ENCODE peak calls at places on chromosomes 5 and 9, in four cellular contexts. D, Q, A and P are unnamed samples.

GRCh38 chr5:95720094-95720793 is 10.9 kb upstream of the RHOBTB3 start:
- DNase-seq in D (no peak), Q (no peak), A (no peak), P (peak)

GRCh38 chr9:37608250-37608649 is 15.9 kb upstream of the TOMM5 start:
- DNase-seq in D (no peak), Q (no peak), A (no peak), P (no peak)

GRCh38 chr5:106076655-106077054 is 1594.1 kb downstream of the EFNA5 start:
- DNase-seq in D (no peak), Q (no peak), A (no peak), P (no peak)

GRCh38 chr9:111399211-111399739 is 69.3 kb upstream of the OR2K2 start:
- DNase-seq in D (no peak), Q (no peak), A (no peak), P (no peak)

GRCh38 chr5:159850192-159850573 is 66.1 kb upstream of the ADRA1B start:
- DNase-seq in D (no peak), Q (no peak), A (peak), P (peak)

GRCh38 chr5:122192883-122193496 is 63.6 kb downstream of the ZNF474 start:
- DNase-seq in D (no peak), Q (peak), A (peak), P (peak)

GRCh38 chr9:96852676-96853075 is 1.6 kb downstream of the ZNF782 start:
- DNase-seq in D (no peak), Q (no peak), A (peak), P (no peak)

GRCh38 chr9:27870404-27870803 is 297.1 kb upstream of the C9orf72 start:
- DNase-seq in D (no peak), Q (no peak), A (peak), P (no peak)

GRCh38 chr5:172524573-172525021 is 70.3 kb upstream of the SH3PXD2B start:
- DNase-seq in D (no peak), Q (no peak), A (no peak), P (no peak)

GRCh38 chr9:20321683-20322082 is 300.6 kb downstream of the MLLT3 start:
- DNase-seq in D (no peak), Q (no peak), A (peak), P (no peak)

GRCh38 chr5:151253604-151253948 is 591 bp downstream of the GM2A start:
- DNase-seq in D (no peak), Q (no peak), A (no peak), P (no peak)

GRCh38 chr5:173290477-173291131 is 37.6 kb downstream of the STC2 start:
- DNase-seq in D (no peak), Q (no peak), A (no peak), P (no peak)

GRCh38 chr5:1294839-1295649 is at the start of gene TERT:
- DNase-seq in D (no peak), Q (peak), A (no peak), P (no peak)

GRCh38 chr9:86303316-86303975 is 21.1 kb upstream of the ISCA1 start:
- DNase-seq in D (no peak), Q (no peak), A (peak), P (no peak)

GRCh38 chr9:102225806-102226441 is 487.5 kb upstream of the GRIN3A start:
- DNase-seq in D (no peak), Q (no peak), A (no peak), P (no peak)

GRCh38 chr5:142110046-142110531 is 1.5 kb downstream of the NDFIP1 start:
- DNase-seq in D (no peak), Q (no peak), A (peak), P (no peak)

GRCh38 chr5:67160985-67161384 is 35.6 kb downstream of the CD180 start:
- DNase-seq in D (no peak), Q (no peak), A (no peak), P (peak)

GRCh38 chr9:88835038-88835466 is 156.2 kb upstream of the S1PR3 start:
- DNase-seq in D (no peak), Q (no peak), A (peak), P (no peak)

GRCh38 chr5:79689541-79690466 is at the start of gene CMYA5:
- DNase-seq in D (peak), Q (no peak), A (peak), P (no peak)

GRCh38 chr5:88677943-88678779 is 204.8 kb downstream of the MEF2C start:
- DNase-seq in D (peak), Q (no peak), A (no peak), P (no peak)

GRCh38 chr5:134515801-134516200 is 9.7 kb upstream of the JADE2 start:
- DNase-seq in D (no peak), Q (no peak), A (no peak), P (no peak)

GRCh38 chr5:56589486-56589870 is 225.9 kb upstream of the MAP3K1 start:
- DNase-seq in D (no peak), Q (no peak), A (no peak), P (no peak)